ENCODE peak calls at places on chromosomes 6 and 20, in six cellular contexts. X is fibroblast of lung, O is mammary epithelial cell, M is Panc1, F is heart left ventricle, D is cardiac muscle cell. B is an unnamed sample.

GRCh38 chr6:111552241-111552744 is 53.4 kb downstream of the TRAF3IP2 start:
- DNase-seq in X (peak; percentile 96), O (peak; percentile 80), M (peak; percentile 46), F (peak; percentile 70), D (peak; percentile 93), B (peak; percentile 25)

GRCh38 chr20:23397961-23398360 is 23.3 kb downstream of the NAPB start:
- DNase-seq in X (peak; percentile 38), O (no peak), M (no peak), F (no peak), D (peak; percentile 58), B (no peak)

GRCh38 chr6:139187489-139187888 is 52.6 kb downstream of the HECA start:
- DNase-seq in X (no peak), O (no peak), M (no peak), F (no peak), D (no peak), B (no peak)

GRCh38 chr20:32672315-32672981 is 1.3 kb downstream of the C20orf203 start:
- DNase-seq in X (no peak), O (no peak), M (no peak), F (no peak), D (no peak), B (no peak)

GRCh38 chr20:17622851-17623508 is 53.1 kb downstream of the DSTN start:
- DNase-seq in X (no peak), O (no peak), M (no peak), F (no peak), D (no peak), B (no peak)

GRCh38 chr6:10190042-10190441 is 224.8 kb downstream of the TFAP2A start:
- DNase-seq in X (no peak), O (peak; percentile 29), M (no peak), F (no peak), D (no peak), B (peak; percentile 16)

GRCh38 chr6:160102956-160103824 is 18.4 kb upstream of the SLC22A1 start:
- DNase-seq in X (peak; percentile 21), O (no peak), M (no peak), F (no peak), D (peak; percentile 37), B (peak; percentile 43)

GRCh38 chr20:64113796-64114355 is 6.5 kb upstream of the NPBWR2 start:
- DNase-seq in X (no peak), O (no peak), M (no peak), F (no peak), D (no peak), B (no peak)

GRCh38 chr6:159742165-159742564 is 14.9 kb downstream of the WTAP start:
- DNase-seq in X (no peak), O (no peak), M (no peak), F (no peak), D (no peak), B (no peak)

GRCh38 chr6:88220493-88220892 is 54.3 kb upstream of the CNR1 start:
- DNase-seq in X (no peak), O (peak; percentile 2), M (no peak), F (no peak), D (peak; percentile 14), B (peak; percentile 14)

GRCh38 chr6:189676-190075 is 102.6 kb upstream of the DUSP22 start:
- DNase-seq in X (no peak), O (no peak), M (no peak), F (no peak), D (no peak), B (no peak)

GRCh38 chr6:1461207-1461606 is 71.8 kb downstream of the FOXF2 start:
- DNase-seq in X (peak; percentile 24), O (peak; percentile 90), M (no peak), F (no peak), D (peak; percentile 86), B (peak; percentile 44)

GRCh38 chr6:44708208-44708607 is 320.7 kb downstream of the CDC5L start:
- DNase-seq in X (no peak), O (no peak), M (no peak), F (no peak), D (no peak), B (no peak)

GRCh38 chr6:106637051-106637717 is 7.8 kb downstream of the QRSL1 start:
- DNase-seq in X (no peak), O (no peak), M (no peak), F (no peak), D (no peak), B (no peak)

GRCh38 chr6:85911067-85911466 is 268.4 kb upstream of the SYNCRIP start:
- DNase-seq in X (no peak), O (no peak), M (no peak), F (no peak), D (no peak), B (no peak)

GRCh38 chr6:106512958-106513480 is 116.3 kb downstream of the RTN4IP1 start:
- DNase-seq in X (peak; percentile 36), O (no peak), M (no peak), F (no peak), D (no peak), B (no peak)

GRCh38 chr20:51931321-51931720 is 129.0 kb upstream of the SALL4 start:
- DNase-seq in X (no peak), O (no peak), M (no peak), F (no peak), D (no peak), B (no peak)

GRCh38 chr6:117483004-117483644 is 650 bp downstream of the DCBLD1 start:
- DNase-seq in X (peak; percentile 51), O (peak; percentile 57), M (no peak), F (peak; percentile 61), D (peak; percentile 63), B (peak; percentile 43)

GRCh38 chr20:32506721-32507120 is 78.4 kb downstream of the NOL4L start:
- DNase-seq in X (no peak), O (no peak), M (no peak), F (no peak), D (no peak), B (no peak)

GRCh38 chr6:139254196-139254595 is 37.6 kb downstream of the TXLNB start:
- DNase-seq in X (peak; percentile 63), O (no peak), M (no peak), F (no peak), D (no peak), B (no peak)

GRCh38 chr6:61867635-61868034 is 418.4 kb downstream of the KHDRBS2 start:
- DNase-seq in X (no peak), O (no peak), M (no peak), F (no peak), D (no peak), B (no peak)

DNA sequence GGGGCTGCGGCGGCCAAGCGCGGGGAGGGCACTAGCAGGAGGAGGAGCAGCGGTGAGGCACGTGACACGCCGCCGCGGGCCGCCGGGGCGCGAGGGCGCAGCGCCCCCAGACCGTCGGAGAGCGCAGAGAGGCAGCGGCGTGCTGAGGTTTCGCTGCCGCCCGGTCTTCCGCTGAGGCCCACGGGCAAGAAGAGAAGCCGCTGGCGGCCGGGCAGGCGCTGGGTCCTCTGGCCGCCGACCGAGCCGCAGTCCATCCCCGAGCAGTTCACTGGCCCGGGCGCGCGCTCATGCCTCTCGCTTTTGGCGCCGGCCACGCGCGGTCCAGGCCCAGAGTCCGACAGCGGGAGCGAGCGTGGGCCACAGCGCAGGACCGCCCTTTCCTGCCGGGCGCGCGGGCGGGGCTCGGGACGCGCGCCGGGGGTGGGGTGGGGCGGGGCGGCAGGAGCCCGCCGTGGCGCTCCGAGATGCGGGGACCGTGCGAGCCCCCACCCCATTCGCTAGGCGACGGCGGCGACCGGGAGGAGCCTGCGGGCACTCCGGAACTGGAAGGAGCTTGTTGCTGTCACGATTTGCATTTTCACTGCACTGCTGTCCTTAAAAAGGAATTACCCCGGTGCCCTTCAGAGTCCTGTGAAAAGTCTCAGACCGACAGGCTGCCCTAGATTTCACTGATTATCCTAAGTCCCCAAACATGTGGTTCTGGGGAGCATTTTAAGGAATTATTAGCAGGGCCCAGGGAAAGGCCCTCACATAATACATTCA is at the start of gene MCUR1:
- DNase-seq in X (peak; percentile 75), O (peak; percentile 86), M (no peak), F (peak; percentile 92), D (peak; percentile 89), B (peak; percentile 89)
- TF ChIP-seq CTCF in X (peak; percentile 23), O (peak; percentile 10), M (peak; percentile 38), F (no peak), D (peak; percentile 11), B (peak; percentile 22)

DNA sequence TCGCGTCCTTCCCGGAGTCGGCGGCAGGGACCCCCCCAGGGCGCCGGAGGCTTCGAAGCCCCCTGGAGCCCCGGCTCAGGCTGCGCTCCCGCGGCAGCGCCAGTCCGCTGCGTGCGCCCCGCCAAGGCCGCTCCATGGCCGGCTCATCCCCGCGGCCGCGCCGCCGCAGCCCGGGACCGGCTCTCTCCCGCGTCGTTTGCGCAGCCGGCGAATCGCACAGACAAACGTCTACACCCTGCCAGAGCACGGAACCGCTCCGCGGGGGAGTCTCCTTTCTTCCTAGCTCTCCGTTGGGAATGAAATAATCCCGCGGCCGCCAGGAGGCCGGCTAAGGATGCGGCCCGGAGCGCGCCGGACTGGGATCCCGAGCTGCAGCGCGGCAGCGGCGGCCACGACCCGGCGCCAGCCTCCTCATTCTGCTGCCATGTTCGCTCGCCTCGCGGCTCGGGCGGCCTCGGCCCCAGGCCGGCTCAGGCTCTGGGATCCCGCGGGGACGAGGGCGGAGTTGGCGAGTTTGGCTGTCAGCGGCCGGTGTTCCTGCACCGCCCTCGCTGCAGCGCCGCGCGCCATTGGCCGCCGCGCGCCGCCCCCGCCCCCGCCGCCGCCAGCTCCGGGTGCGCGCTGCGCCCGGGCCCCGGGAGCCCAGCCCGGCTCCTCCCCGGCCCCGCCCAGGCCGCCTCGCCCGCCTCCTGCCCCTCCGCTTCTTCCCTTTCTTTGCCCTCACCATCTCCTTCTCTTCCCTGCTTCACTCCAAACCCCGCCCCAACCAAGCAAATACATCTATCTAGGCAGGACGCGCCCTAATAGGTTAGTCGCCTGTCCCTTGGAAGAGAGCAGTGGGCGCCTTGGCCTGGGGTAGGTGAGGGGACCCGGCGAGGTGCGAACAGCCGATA is at the start of gene GFOD1:
- DNase-seq in X (peak; percentile 82), O (peak; percentile 85), M (no peak), F (peak; percentile 92), D (peak; percentile 92), B (peak; percentile 89)
- H3K4me1 ChIP-seq in X (no peaks in the 10 kb centered on the region), O (peaks cover 22% of the 10 kb centered on the region), M (no peaks in the 10 kb centered on the region), F (peaks cover 40% of the 10 kb centered on the region), D (peaks cover 12% of the 10 kb centered on the region), B (peaks cover 28% of the 10 kb centered on the region)

GRCh38 chr20:45776931-45777330 is 14.8 kb downstream of the WFDC3 start:
- DNase-seq in X (no peak), O (no peak), M (no peak), F (no peak), D (no peak), B (no peak)
- H3K4me3 ChIP-seq in X (no peak overlapping the region), O (no peak overlapping the region), M (no peak overlapping the region), F (no peak overlapping the region), D (no peak overlapping the region), B (no peak overlapping the region)

GRCh38 chr20:45484676-45485075 is 15.1 kb downstream of the WFDC2 start:
- DNase-seq in X (no peak), O (no peak), M (no peak), F (no peak), D (no peak), B (no peak)

GRCh38 chr20:45489083-45489531 is 19.6 kb downstream of the WFDC2 start:
- DNase-seq in X (peak; percentile 33), O (peak; percentile 88), M (no peak), F (no peak), D (no peak), B (peak; percentile 96)

GRCh38 chr20:45485388-45485787 is 15.8 kb downstream of the WFDC2 start:
- DNase-seq in X (no peak), O (no peak), M (no peak), F (no peak), D (no peak), B (no peak)

DNA sequence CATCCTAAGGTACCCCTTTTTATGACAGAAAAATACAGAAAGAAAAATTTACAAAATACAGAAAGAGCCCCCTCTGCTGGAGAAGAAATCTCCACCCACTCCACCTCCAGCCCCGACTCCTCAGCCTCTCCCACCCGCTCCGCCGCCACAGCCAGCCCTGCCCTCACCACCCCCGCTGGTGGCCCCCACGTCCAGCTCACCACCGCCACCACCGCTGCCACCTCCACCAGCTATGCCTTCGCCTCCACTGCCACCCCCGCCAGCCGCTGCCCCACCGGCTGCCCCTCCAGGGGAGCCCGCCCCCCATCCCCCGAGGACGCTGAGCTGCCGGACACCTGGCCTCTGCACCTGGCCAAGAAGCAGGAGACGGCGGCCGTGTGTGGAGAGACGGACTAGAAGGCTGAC is 17.7 kb downstream of the WFDC2 start:
- DNase-seq in X (no peak), O (no peak), M (no peak), F (no peak), D (no peak), B (no peak)
- TF ChIP-seq CTCF in X (no peak), O (no peak), M (no peak), F (peak; percentile 15), D (peak; percentile 12), B (peak; percentile 38)

B was measured in PC-3.